ENCODE peak calls at places on chromosomes 16 and 17, in ten cellular contexts. J is hepatocyte, H is stomach, E is right atrium auricular region, N is ascending aorta, Q is lung, K is upper lobe of left lung, V is Peyer's patch, L is heart right ventricle, R is heart left ventricle. U is an unnamed sample.
A peak's percentile ranks its signal among the peaks of the same experiment; 100 is the strongest.

GRCh38 chr17:6660765-6661463 is 9.4 kb downstream of the C17orf100 start:
- DNase-seq in J (no peak), H (no peak), E (no peak), N (no peak), Q (no peak), K (no peak), V (peak; percentile 66), L (no peak), R (no peak), U (no peak)

GRCh38 chr17:50807675-50808074 is 27.7 kb upstream of the WFIKKN2 start:
- DNase-seq in J (no peak), H (no peak), E (no peak), N (no peak), Q (no peak), K (no peak), V (no peak), L (no peak), R (no peak), U (no peak)

GRCh38 chr17:3890082-3890892 is 2.6 kb downstream of the CAMKK1 start:
- DNase-seq in J (peak; percentile 80), H (peak; percentile 41), E (peak; percentile 89), N (peak; percentile 83), Q (peak; percentile 60), K (peak; percentile 67), V (no peak), L (peak; percentile 62), R (peak; percentile 72), U (no peak)

GRCh38 chr16:85168732-85169256 is 56.5 kb upstream of the CIBAR2 start:
- DNase-seq in J (peak; percentile 72), H (no peak), E (peak; percentile 73), N (no peak), Q (no peak), K (no peak), V (no peak), L (peak; percentile 75), R (peak; percentile 74), U (no peak)

GRCh38 chr17:68101992-68102758 is 66.6 kb downstream of the KPNA2 start:
- DNase-seq in J (peak; percentile 23), H (peak; percentile 34), E (no peak), N (no peak), Q (peak; percentile 42), K (peak; percentile 41), V (peak; percentile 36), L (peak; percentile 23), R (peak; percentile 21), U (no peak)

GRCh38 chr16:27169511-27170071 is 33.7 kb upstream of the KDM8 start:
- DNase-seq in J (peak; percentile 34), H (peak; percentile 40), E (no peak), N (no peak), Q (no peak), K (peak; percentile 31), V (peak; percentile 47), L (no peak), R (no peak), U (peak; percentile 36)

GRCh38 chr16:4306439-4307214 is 9.2 kb upstream of the GLIS2 start:
- DNase-seq in J (peak; percentile 28), H (no peak), E (no peak), N (no peak), Q (no peak), K (no peak), V (peak; percentile 56), L (no peak), R (no peak), U (peak; percentile 35)

GRCh38 chr16:50259334-50260205 is 6.8 kb upstream of the ADCY7 start:
- DNase-seq in J (peak; percentile 8), H (peak; percentile 26), E (peak; percentile 82), N (no peak), Q (no peak), K (peak; percentile 48), V (peak; percentile 15), L (peak; percentile 63), R (no peak), U (no peak)

GRCh38 chr16:48574766-48575165 is 35.2 kb downstream of the N4BP1 start:
- DNase-seq in J (no peak), H (no peak), E (no peak), N (no peak), Q (no peak), K (no peak), V (no peak), L (no peak), R (no peak), U (no peak)

GRCh38 chr17:31787857-31788570 is 71.0 kb downstream of the COPRS start:
- DNase-seq in J (peak; percentile 61), H (no peak), E (no peak), N (peak; percentile 51), Q (peak; percentile 36), K (peak; percentile 57), V (no peak), L (no peak), R (no peak), U (no peak)

GRCh38 chr16:65446441-65446840 is 324.6 kb upstream of the CDH11 start:
- DNase-seq in J (no peak), H (no peak), E (no peak), N (no peak), Q (no peak), K (no peak), V (no peak), L (no peak), R (no peak), U (no peak)

GRCh38 chr17:81601525-81602120 is 35.3 kb downstream of the NPLOC4 start:
- DNase-seq in J (peak; percentile 80), H (peak; percentile 29), E (no peak), N (no peak), Q (no peak), K (peak; percentile 28), V (no peak), L (no peak), R (no peak), U (peak; percentile 20)

GRCh38 chr17:57672971-57673370 is 72.1 kb downstream of the CCDC182 start:
- DNase-seq in J (no peak), H (no peak), E (peak; percentile 9), N (no peak), Q (no peak), K (no peak), V (no peak), L (no peak), R (no peak), U (no peak)

GRCh38 chr16:63689068-63689467 is 1432.8 kb downstream of the CDH11 start:
- DNase-seq in J (no peak), H (no peak), E (no peak), N (no peak), Q (no peak), K (no peak), V (no peak), L (no peak), R (no peak), U (no peak)

GRCh38 chr17:40443196-40443987 is at the start of gene IGFBP4:
- DNase-seq in J (peak; percentile 90), H (peak; percentile 77), E (peak; percentile 81), N (no peak), Q (peak; percentile 79), K (peak; percentile 84), V (peak; percentile 69), L (peak; percentile 86), R (peak; percentile 87), U (peak; percentile 52)

GRCh38 chr16:719815-720506 is 985 bp upstream of the ANTKMT start:
- DNase-seq in J (no peak), H (no peak), E (no peak), N (no peak), Q (no peak), K (no peak), V (peak; percentile 65), L (no peak), R (no peak), U (no peak)

GRCh38 chr17:36544049-36544319 is 735 bp upstream of the GGNBP2 start:
- DNase-seq in J (peak; percentile 72), H (peak; percentile 47), E (peak; percentile 66), N (no peak), Q (no peak), K (peak; percentile 55), V (peak; percentile 40), L (no peak), R (peak; percentile 20), U (no peak)

DNA sequence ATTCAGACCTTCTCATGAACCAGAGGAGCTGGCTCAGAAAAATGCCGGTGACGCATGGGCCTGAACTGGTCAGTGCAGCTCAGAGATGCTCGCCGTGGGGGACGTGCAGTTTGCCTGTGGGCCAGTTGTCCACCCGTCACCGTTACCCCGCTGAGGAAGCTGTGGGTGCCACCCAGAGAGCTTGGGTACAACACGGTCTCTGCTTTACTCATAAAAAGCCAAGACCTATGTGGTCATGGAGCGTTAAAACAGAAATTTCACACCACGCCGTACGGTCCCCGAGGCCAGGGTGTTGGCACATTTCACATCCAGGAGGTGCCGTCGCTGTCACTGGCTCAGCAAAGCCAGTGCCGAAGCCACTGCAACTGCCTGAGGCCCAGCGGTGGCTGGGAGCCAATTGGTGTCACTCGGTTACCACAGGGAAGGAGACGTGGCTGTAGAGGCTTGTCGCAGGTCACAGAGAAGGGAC is 120.9 kb downstream of the METRNL start:
- DNase-seq in J (no peak), H (peak; percentile 70), E (peak; percentile 87), N (peak; percentile 70), Q (peak; percentile 48), K (peak; percentile 87), V (peak; percentile 60), L (peak; percentile 75), R (peak; percentile 62), U (peak; percentile 7)
- H3K9me3 ChIP-seq in J (no peaks in the 10 kb centered on the region), H (no peaks in the 10 kb centered on the region), E (no peaks in the 10 kb centered on the region), N (no peaks in the 10 kb centered on the region), Q (no peaks in the 10 kb centered on the region), K (no peaks in the 10 kb centered on the region), V (no peaks in the 10 kb centered on the region), L (no peaks in the 10 kb centered on the region), R (no peaks in the 10 kb centered on the region), U (no peaks in the 10 kb centered on the region)

GRCh38 chr16:35411156-35411555 is 1951.7 kb downstream of the TP53TG3F start:
- DNase-seq in J (no peak), H (no peak), E (no peak), N (no peak), Q (no peak), K (no peak), V (no peak), L (no peak), R (no peak), U (no peak)
- H3K9me3 ChIP-seq in J (no peaks in the 10 kb centered on the region), H (peaks cover 26% of the 10 kb centered on the region), E (no peaks in the 10 kb centered on the region), N (no peaks in the 10 kb centered on the region), Q (no peaks in the 10 kb centered on the region), K (peaks cover 10% of the 10 kb centered on the region), V (no peaks in the 10 kb centered on the region), L (no peaks in the 10 kb centered on the region), R (no peaks in the 10 kb centered on the region), U (no peaks in the 10 kb centered on the region)

GRCh38 chr16:61831351-61831933 is 204.8 kb downstream of the CDH8 start:
- DNase-seq in J (no peak), H (no peak), E (no peak), N (no peak), Q (no peak), K (no peak), V (no peak), L (no peak), R (no peak), U (no peak)
- H3K9me3 ChIP-seq in J (no peaks in the 10 kb centered on the region), H (no peaks in the 10 kb centered on the region), E (no peaks in the 10 kb centered on the region), N (no peaks in the 10 kb centered on the region), Q (no peaks in the 10 kb centered on the region), K (no peaks in the 10 kb centered on the region), V (no peaks in the 10 kb centered on the region), L (no peaks in the 10 kb centered on the region), R (no peaks in the 10 kb centered on the region), U (peaks cover 5% of the 10 kb centered on the region)

DNA sequence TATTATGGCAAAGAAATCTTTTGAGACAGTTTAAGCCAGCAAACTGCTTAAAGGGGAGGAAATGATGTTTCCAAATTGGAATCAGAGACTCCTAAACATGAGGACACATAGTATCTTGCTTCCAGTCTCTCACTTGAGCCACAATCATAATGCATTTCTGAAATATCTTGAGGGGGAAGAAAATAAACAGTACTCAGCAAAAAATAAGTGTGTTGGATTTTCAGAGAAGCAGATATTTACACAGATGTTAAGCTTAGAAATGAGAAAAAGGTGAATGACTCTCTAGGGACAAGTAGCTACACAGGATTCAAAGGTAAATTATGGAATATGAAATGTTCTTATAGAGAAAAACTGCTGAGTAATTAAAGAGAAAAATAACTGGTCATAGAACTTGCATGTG is 1583.6 kb downstream of the CDH8 start:
- DNase-seq in J (no peak), H (no peak), E (no peak), N (no peak), Q (no peak), K (no peak), V (no peak), L (no peak), R (no peak), U (no peak)
- H3K9me3 ChIP-seq in J (no peaks in the 10 kb centered on the region), H (no peaks in the 10 kb centered on the region), E (no peaks in the 10 kb centered on the region), N (no peaks in the 10 kb centered on the region), Q (no peaks in the 10 kb centered on the region), K (no peaks in the 10 kb centered on the region), V (no peaks in the 10 kb centered on the region), L (no peaks in the 10 kb centered on the region), R (no peaks in the 10 kb centered on the region), U (no peaks in the 10 kb centered on the region)